ENCODE peak calls at places on chromosomes 7 and 10, in four cellular contexts. One of them, this sample, is unnamed.

GRCh38 chr10:77291596-77292505 is 345.8 kb downstream of the KCNMA1 start:
- DNase-seq in fibroblast of the aortic adventitia: peak
- DNase-seq in AG09319: no peak
- DNase-seq in mucosa of descending colon: no peak
- DNase-seq in this sample: no peak

GRCh38 chr10:97705006-97705670 is 8.4 kb upstream of the MARVELD1 start:
- DNase-seq in fibroblast of the aortic adventitia: no peak
- DNase-seq in AG09319: no peak
- DNase-seq in mucosa of descending colon: no peak
- DNase-seq in this sample: no peak

GRCh38 chr10:21532694-21533576 is 1.1 kb upstream of the MLLT10 start:
- DNase-seq in fibroblast of the aortic adventitia: no peak
- DNase-seq in AG09319: no peak
- DNase-seq in mucosa of descending colon: no peak
- DNase-seq in this sample: no peak

GRCh38 chr10:57221674-57222073 is 860.6 kb upstream of the ZWINT start:
- DNase-seq in fibroblast of the aortic adventitia: no peak
- DNase-seq in AG09319: no peak
- DNase-seq in mucosa of descending colon: no peak
- DNase-seq in this sample: no peak

GRCh38 chr7:37918526-37918925 is 1.9 kb upstream of the SFRP4 start:
- DNase-seq in fibroblast of the aortic adventitia: no peak
- DNase-seq in AG09319: no peak
- DNase-seq in mucosa of descending colon: no peak
- DNase-seq in this sample: no peak

GRCh38 chr7:159070422-159071148 is 74.1 kb downstream of the VIPR2 start:
- DNase-seq in fibroblast of the aortic adventitia: no peak
- DNase-seq in AG09319: no peak
- DNase-seq in mucosa of descending colon: no peak
- DNase-seq in this sample: no peak

GRCh38 chr7:106420210-106420609 is 135.4 kb upstream of the NAMPT start:
- DNase-seq in fibroblast of the aortic adventitia: no peak
- DNase-seq in AG09319: no peak
- DNase-seq in mucosa of descending colon: no peak
- DNase-seq in this sample: no peak

GRCh38 chr7:43865277-43865676 is 4.0 kb downstream of the MRPS24 start:
- DNase-seq in fibroblast of the aortic adventitia: no peak
- DNase-seq in AG09319: no peak
- DNase-seq in mucosa of descending colon: no peak
- DNase-seq in this sample: no peak

GRCh38 chr7:29636009-29636351 is 72.3 kb downstream of the PRR15 start:
- DNase-seq in fibroblast of the aortic adventitia: no peak
- DNase-seq in AG09319: no peak
- DNase-seq in mucosa of descending colon: no peak
- DNase-seq in this sample: no peak